ENCODE peak calls at places on chromosomes 2 and 18, in eight cellular contexts. A is Daoy; H is EL; D is WTC11; V is activated T-cell treated with anti-CD3 and anti-CD28 coated beads for 48 hours; J is left ventricle myocardium inferior; U is activated CD4-positive, alpha-beta T cell treated with anti-CD3 and anti-CD28 coated beads, Interleukin-2, amount 10 ng/mL, durations not matched to agents 7 days and 5 days; P is psoas muscle. S is an unnamed sample.

GRCh38 chr18:62485684-62486083 is 37.1 kb upstream of the ZCCHC2 start:
- DNase-seq in A (peak), H (peak), D (no peak), V (peak), J (no peak), U (no peak), P (no peak), S (no peak)

GRCh38 chr2:204680576-204680975 is 135.3 kb downstream of the PARD3B start:
- DNase-seq in A (no peak), H (peak), D (no peak), V (no peak), J (no peak), U (no peak), P (no peak), S (no peak)

GRCh38 chr2:64858541-64859031 is 130.6 kb upstream of the SLC1A4 start:
- DNase-seq in A (no peak), H (no peak), D (no peak), V (no peak), J (no peak), U (no peak), P (peak), S (no peak)

GRCh38 chr2:127581050-127581345 is 45.5 kb downstream of the MYO7B start:
- DNase-seq in A (no peak), H (no peak), D (no peak), V (no peak), J (no peak), U (no peak), P (no peak), S (no peak)

GRCh38 chr18:22934789-22935188 is 1.7 kb downstream of the RBBP8 start:
- DNase-seq in A (no peak), H (no peak), D (no peak), V (no peak), J (no peak), U (no peak), P (no peak), S (no peak)

GRCh38 chr2:225270053-225270452 is 129.5 kb upstream of the NYAP2 start:
- DNase-seq in A (no peak), H (no peak), D (no peak), V (no peak), J (no peak), U (no peak), P (no peak), S (no peak)

GRCh38 chr2:142868281-142868762 is 9.1 kb upstream of the KYNU start:
- DNase-seq in A (peak), H (no peak), D (no peak), V (no peak), J (peak), U (no peak), P (peak), S (no peak)

GRCh38 chr2:172775319-172775718 is 39.7 kb downstream of the RAPGEF4 start:
- DNase-seq in A (no peak), H (no peak), D (no peak), V (no peak), J (no peak), U (no peak), P (no peak), S (no peak)

GRCh38 chr18:57445488-57446319 is 10.5 kb downstream of the ONECUT2 start:
- DNase-seq in A (no peak), H (no peak), D (no peak), V (no peak), J (no peak), U (no peak), P (no peak), S (no peak)

GRCh38 chr2:99808801-99809200 is 319.0 kb upstream of the REV1 start:
- DNase-seq in A (no peak), H (no peak), D (no peak), V (no peak), J (no peak), U (no peak), P (no peak), S (no peak)

GRCh38 chr2:170512271-170512670 is 202.9 kb upstream of the SP5 start:
- DNase-seq in A (no peak), H (no peak), D (no peak), V (no peak), J (no peak), U (no peak), P (no peak), S (no peak)

GRCh38 chr2:15890936-15891905 is 49.1 kb upstream of the MYCN start:
- DNase-seq in A (peak), H (no peak), D (no peak), V (no peak), J (no peak), U (no peak), P (no peak), S (no peak)

GRCh38 chr18:59631583-59632181 is 65.5 kb downstream of the CCBE1 start:
- DNase-seq in A (peak), H (peak), D (peak), V (no peak), J (no peak), U (no peak), P (no peak), S (peak)

GRCh38 chr2:72917138-72917874 is at the start of gene EMX1:
- DNase-seq in A (peak), H (no peak), D (peak), V (peak), J (no peak), U (peak), P (no peak), S (peak)

GRCh38 chr18:33577688-33578370 is at the start of gene ASXL3:
- DNase-seq in A (peak), H (no peak), D (peak), V (no peak), J (peak), U (no peak), P (peak), S (no peak)

GRCh38 chr2:99692785-99693184 is 203.0 kb upstream of the REV1 start:
- DNase-seq in A (no peak), H (no peak), D (peak), V (no peak), J (no peak), U (no peak), P (no peak), S (no peak)

GRCh38 chr18:77056399-77057015 is 76.1 kb downstream of the MBP start:
- DNase-seq in A (no peak), H (no peak), D (no peak), V (no peak), J (no peak), U (no peak), P (no peak), S (no peak)

GRCh38 chr2:128446866-128447537 is 128.3 kb upstream of the HS6ST1 start:
- DNase-seq in A (no peak), H (no peak), D (no peak), V (no peak), J (no peak), U (no peak), P (no peak), S (no peak)

GRCh38 chr2:72757177-72757775 is 68.6 kb downstream of the EXOC6B start:
- DNase-seq in A (peak), H (peak), D (no peak), V (no peak), J (no peak), U (no peak), P (no peak), S (no peak)

GRCh38 chr2:46270384-46270783 is 26.8 kb upstream of the EPAS1 start:
- DNase-seq in A (peak), H (peak), D (no peak), V (no peak), J (no peak), U (no peak), P (no peak), S (no peak)

GRCh38 chr2:73930386-73930785 is 3.7 kb downstream of the DGUOK start:
- DNase-seq in A (no peak), H (no peak), D (no peak), V (no peak), J (no peak), U (no peak), P (no peak), S (no peak)